ENCODE peak calls at places on chromosomes 3 and 15, in seven cellular contexts. E, A, J, B, P, N and I are unnamed samples.
A peak's percentile ranks its signal among the peaks of the same experiment; 100 is the strongest.

GRCh38 chr15:57635300-57635944 is 43.7 kb downstream of the MYZAP start:
- DNase-seq in E (no peak), A (no peak), J (no peak), B (peak; percentile 7), P (peak; percentile 34), N (no peak), I (no peak)

GRCh38 chr3:70947584-70947983 is 635.1 kb upstream of the MDFIC2 start:
- DNase-seq in E (no peak), A (no peak), J (no peak), B (no peak), P (no peak), N (no peak), I (no peak)

GRCh38 chr3:17982211-17982880 is 239.9 kb upstream of the TBC1D5 start:
- DNase-seq in E (no peak), A (no peak), J (no peak), B (no peak), P (no peak), N (no peak), I (no peak)

GRCh38 chr3:152419748-152420147 is 151.0 kb downstream of the MBNL1 start:
- DNase-seq in E (no peak), A (no peak), J (no peak), B (no peak), P (no peak), N (no peak), I (no peak)

GRCh38 chr15:66733976-66734375 is 31.9 kb downstream of the SMAD6 start:
- DNase-seq in E (no peak), A (no peak), J (no peak), B (no peak), P (no peak), N (no peak), I (no peak)

GRCh38 chr3:65196663-65197062 is 508.9 kb upstream of the ADAMTS9 start:
- DNase-seq in E (no peak), A (no peak), J (no peak), B (no peak), P (peak; percentile 11), N (no peak), I (no peak)

GRCh38 chr15:41494922-41495735 is 1.5 kb downstream of the ITPKA start:
- DNase-seq in E (no peak), A (peak; percentile 61), J (no peak), B (no peak), P (peak; percentile 39), N (no peak), I (no peak)

GRCh38 chr15:89883518-89883917 is 10.3 kb downstream of the AP3S2 start:
- DNase-seq in E (no peak), A (no peak), J (no peak), B (no peak), P (no peak), N (no peak), I (no peak)

GRCh38 chr3:14304101-14305045 is 98.0 kb upstream of the SLC6A6 start:
- DNase-seq in E (no peak), A (no peak), J (no peak), B (no peak), P (no peak), N (no peak), I (no peak)

GRCh38 chr3:192883512-192883911 is 34.1 kb downstream of the MB21D2 start:
- DNase-seq in E (no peak), A (no peak), J (no peak), B (no peak), P (no peak), N (no peak), I (no peak)

GRCh38 chr15:65558336-65558735 is 28.1 kb downstream of the HACD3 start:
- DNase-seq in E (no peak), A (no peak), J (peak; percentile 39), B (peak; percentile 79), P (no peak), N (no peak), I (no peak)

GRCh38 chr3:37646865-37647264 is 214.8 kb upstream of the CTDSPL start:
- DNase-seq in E (no peak), A (no peak), J (no peak), B (no peak), P (no peak), N (no peak), I (no peak)

GRCh38 chr3:45054196-45054857 is 28.2 kb downstream of the CLEC3B start:
- DNase-seq in E (no peak), A (no peak), J (peak; percentile 71), B (peak; percentile 83), P (no peak), N (no peak), I (no peak)

GRCh38 chr3:40718209-40718608 is 193.4 kb downstream of the ZNF621 start:
- DNase-seq in E (no peak), A (no peak), J (no peak), B (peak; percentile 16), P (no peak), N (no peak), I (no peak)

GRCh38 chr15:101206173-101206572 is 45.7 kb downstream of the CHSY1 start:
- DNase-seq in E (no peak), A (no peak), J (no peak), B (no peak), P (no peak), N (peak; percentile 71), I (no peak)

GRCh38 chr3:22176911-22177310 is 425.9 kb upstream of the ZNF385D start:
- DNase-seq in E (no peak), A (no peak), J (no peak), B (no peak), P (no peak), N (no peak), I (peak; percentile 83)

GRCh38 chr3:41434781-41435180 is 235.5 kb downstream of the CTNNB1 start:
- DNase-seq in E (no peak), A (no peak), J (no peak), B (no peak), P (no peak), N (no peak), I (no peak)

GRCh38 chr3:58839964-58840363 is 173.4 kb upstream of the FAM3D start:
- DNase-seq in E (no peak), A (no peak), J (no peak), B (no peak), P (no peak), N (no peak), I (no peak)

GRCh38 chr3:126421573-126422119 is 26.9 kb downstream of the CFAP100 start:
- DNase-seq in E (no peak), A (no peak), J (no peak), B (no peak), P (no peak), N (no peak), I (no peak)

GRCh38 chr15:64232400-64232799 is 69.6 kb upstream of the PPIB start:
- DNase-seq in E (no peak), A (no peak), J (no peak), B (peak; percentile 82), P (no peak), N (no peak), I (no peak)

GRCh38 chr3:5314897-5315296 is 127.4 kb downstream of the EDEM1 start:
- DNase-seq in E (no peak), A (no peak), J (no peak), B (no peak), P (no peak), N (no peak), I (no peak)

GRCh38 chr15:64705006-64705405 is 70.4 kb downstream of the RBPMS2 start:
- DNase-seq in E (no peak), A (no peak), J (no peak), B (no peak), P (no peak), N (no peak), I (no peak)

GRCh38 chr15:70314652-70315051 is 216.9 kb upstream of the TLE3 start:
- DNase-seq in E (no peak), A (no peak), J (no peak), B (no peak), P (no peak), N (no peak), I (no peak)

GRCh38 chr3:128560768-128561167 is 67.8 kb upstream of the GATA2 start:
- DNase-seq in E (no peak), A (no peak), J (no peak), B (no peak), P (no peak), N (no peak), I (no peak)